ENCODE peak calls at places on chromosomes 11 and 22, in four cellular contexts. One of them, this sample, is unnamed.

GRCh38 chr11:40130427-40130826 is 1329.0 kb downstream of the LRRC4C start:
- DNase-seq in stimulated activated CD4-positive, alpha-beta T cell treated with anti-CD3 and anti-CD28 coated beads, Interleukin-1b, Interleukin-23, amount 100 ng/mL, for 24 hours: no peak
- DNase-seq in Daoy: no peak
- DNase-seq in EL: no peak
- DNase-seq in this sample: no peak

GRCh38 chr11:10444725-10445286 is 10.3 kb upstream of the AMPD3 start:
- DNase-seq in stimulated activated CD4-positive, alpha-beta T cell treated with anti-CD3 and anti-CD28 coated beads, Interleukin-1b, Interleukin-23, amount 100 ng/mL, for 24 hours: no peak
- DNase-seq in Daoy: no peak
- DNase-seq in EL: no peak
- DNase-seq in this sample: no peak

GRCh38 chr11:69894126-69895047 is 75.2 kb upstream of the FGF3 start:
- DNase-seq in stimulated activated CD4-positive, alpha-beta T cell treated with anti-CD3 and anti-CD28 coated beads, Interleukin-1b, Interleukin-23, amount 100 ng/mL, for 24 hours: no peak
- DNase-seq in Daoy: no peak
- DNase-seq in EL: peak; percentile 24
- DNase-seq in this sample: no peak

GRCh38 chr11:33234397-33235168 is 22.6 kb upstream of the HIPK3 start:
- DNase-seq in stimulated activated CD4-positive, alpha-beta T cell treated with anti-CD3 and anti-CD28 coated beads, Interleukin-1b, Interleukin-23, amount 100 ng/mL, for 24 hours: no peak
- DNase-seq in Daoy: no peak
- DNase-seq in EL: no peak
- DNase-seq in this sample: no peak

GRCh38 chr11:64747961-64748715 is 4.2 kb upstream of the RASGRP2 start:
- DNase-seq in stimulated activated CD4-positive, alpha-beta T cell treated with anti-CD3 and anti-CD28 coated beads, Interleukin-1b, Interleukin-23, amount 100 ng/mL, for 24 hours: no peak
- DNase-seq in Daoy: no peak
- DNase-seq in EL: peak; percentile 80
- DNase-seq in this sample: no peak

GRCh38 chr11:6357222-6357621 is 33.1 kb upstream of the SMPD1 start:
- DNase-seq in stimulated activated CD4-positive, alpha-beta T cell treated with anti-CD3 and anti-CD28 coated beads, Interleukin-1b, Interleukin-23, amount 100 ng/mL, for 24 hours: no peak
- DNase-seq in Daoy: peak; percentile 95
- DNase-seq in EL: peak; percentile 97
- DNase-seq in this sample: peak; percentile 32

GRCh38 chr22:29988719-29989118 is 91.5 kb upstream of the HORMAD2 start:
- DNase-seq in stimulated activated CD4-positive, alpha-beta T cell treated with anti-CD3 and anti-CD28 coated beads, Interleukin-1b, Interleukin-23, amount 100 ng/mL, for 24 hours: no peak
- DNase-seq in Daoy: no peak
- DNase-seq in EL: no peak
- DNase-seq in this sample: no peak

GRCh38 chr22:25822344-25822743 is 80.4 kb downstream of the MYO18B start:
- DNase-seq in stimulated activated CD4-positive, alpha-beta T cell treated with anti-CD3 and anti-CD28 coated beads, Interleukin-1b, Interleukin-23, amount 100 ng/mL, for 24 hours: no peak
- DNase-seq in Daoy: no peak
- DNase-seq in EL: no peak
- DNase-seq in this sample: no peak

GRCh38 chr11:30458541-30458940 is 127.6 kb downstream of the MPPED2 start:
- DNase-seq in stimulated activated CD4-positive, alpha-beta T cell treated with anti-CD3 and anti-CD28 coated beads, Interleukin-1b, Interleukin-23, amount 100 ng/mL, for 24 hours: no peak
- DNase-seq in Daoy: peak; percentile 6
- DNase-seq in EL: no peak
- DNase-seq in this sample: no peak

GRCh38 chr11:77092382-77092781 is 10.3 kb upstream of the OMP start:
- DNase-seq in stimulated activated CD4-positive, alpha-beta T cell treated with anti-CD3 and anti-CD28 coated beads, Interleukin-1b, Interleukin-23, amount 100 ng/mL, for 24 hours: no peak
- DNase-seq in Daoy: no peak
- DNase-seq in EL: no peak
- DNase-seq in this sample: no peak